ENCODE peak calls at places on chromosomes 12 and 14, in seven cellular contexts. Q, V, L, A, B, Y and E are unnamed samples.
A peak's percentile ranks its signal among the peaks of the same experiment; 100 is the strongest.

GRCh38 chr14:39447155-39447554 is 14.9 kb upstream of the FBXO33 start:
- ATAC-seq in Q (no peak), V (no peak), L (no peak), A (no peak), B (no peak), Y (no peak), E (no peak)

GRCh38 chr14:71668186-71668912 is 263.9 kb upstream of the RGS6 start:
- ATAC-seq in Q (no peak), V (no peak), L (no peak), A (peak; percentile 17), B (no peak), Y (no peak), E (no peak)

GRCh38 chr14:85300119-85300518 is 229.8 kb upstream of the FLRT2 start:
- ATAC-seq in Q (no peak), V (no peak), L (no peak), A (peak; percentile 62), B (no peak), Y (no peak), E (no peak)

GRCh38 chr14:64692597-64693350 is 11.4 kb upstream of the PLEKHG3 start:
- ATAC-seq in Q (no peak), V (no peak), L (peak; percentile 69), A (peak; percentile 33), B (no peak), Y (peak; percentile 52), E (peak; percentile 10)

GRCh38 chr12:26874501-26875296 is 41.7 kb upstream of the ITPR2 start:
- ATAC-seq in Q (peak; percentile 56), V (no peak), L (peak; percentile 11), A (peak; percentile 10), B (no peak), Y (no peak), E (no peak)

GRCh38 chr12:38921025-38921677 is 15.8 kb upstream of the CPNE8 start:
- ATAC-seq in Q (no peak), V (no peak), L (peak; percentile 65), A (peak; percentile 91), B (peak; percentile 43), Y (no peak), E (peak; percentile 82)

GRCh38 chr12:26271024-26271423 is 75.7 kb downstream of the SSPN start:
- ATAC-seq in Q (no peak), V (no peak), L (no peak), A (no peak), B (no peak), Y (no peak), E (no peak)

GRCh38 chr12:117580718-117581062 is 219.3 kb upstream of the NOS1 start:
- ATAC-seq in Q (no peak), V (no peak), L (peak; percentile 60), A (no peak), B (no peak), Y (peak; percentile 69), E (peak; percentile 67)

GRCh38 chr12:22539055-22539454 is 5.3 kb downstream of the C2CD5 start:
- ATAC-seq in Q (peak; percentile 68), V (peak; percentile 8), L (peak; percentile 31), A (peak; percentile 26), B (peak; percentile 81), Y (peak; percentile 50), E (no peak)

GRCh38 chr12:104687823-104688573 is 231.2 kb downstream of the CHST11 start:
- ATAC-seq in Q (peak; percentile 86), V (no peak), L (peak; percentile 28), A (no peak), B (no peak), Y (no peak), E (no peak)

GRCh38 chr14:67373347-67373746 is 13.2 kb downstream of the EIF2S1 start:
- ATAC-seq in Q (no peak), V (no peak), L (no peak), A (no peak), B (no peak), Y (no peak), E (no peak)

GRCh38 chr12:75783093-75783877 is 248.3 kb downstream of the PHLDA1 start:
- ATAC-seq in Q (no peak), V (no peak), L (peak; percentile 72), A (no peak), B (no peak), Y (peak; percentile 72), E (peak; percentile 37)

GRCh38 chr12:54173066-54173726 is 15.6 kb downstream of the SMUG1 start:
- ATAC-seq in Q (peak; percentile 37), V (peak; percentile 28), L (peak; percentile 47), A (peak; percentile 75), B (peak; percentile 57), Y (peak; percentile 45), E (peak; percentile 44)

GRCh38 chr14:54650331-54651017 is 83.5 kb downstream of the SAMD4A start:
- ATAC-seq in Q (no peak), V (no peak), L (peak; percentile 16), A (peak; percentile 38), B (no peak), Y (peak; percentile 39), E (no peak)

GRCh38 chr12:47814539-47815170 is 5.0 kb downstream of the HDAC7 start:
- ATAC-seq in Q (no peak), V (no peak), L (no peak), A (no peak), B (no peak), Y (no peak), E (no peak)